ENCODE peak calls at places on chromosomes 5 and 9, in six cellular contexts. H, Z, B, N, C and O are unnamed samples.
A peak's percentile ranks its signal among the peaks of the same experiment; 100 is the strongest.

GRCh38 chr9:12794024-12794799 is 19.4 kb downstream of the LURAP1L start:
- DNase-seq in H (no peak), Z (no peak), B (no peak), N (no peak), C (no peak), O (no peak)

GRCh38 chr5:137289856-137290255 is 209.3 kb downstream of the SPOCK1 start:
- DNase-seq in H (no peak), Z (no peak), B (no peak), N (no peak), C (no peak), O (no peak)

GRCh38 chr5:175472378-175472777 is 6.0 kb upstream of the SFXN1 start:
- DNase-seq in H (no peak), Z (no peak), B (no peak), N (no peak), C (no peak), O (no peak)

GRCh38 chr9:116027096-116027495 is 126.5 kb upstream of the PAPPA start:
- DNase-seq in H (no peak), Z (no peak), B (no peak), N (no peak), C (no peak), O (no peak)

GRCh38 chr5:143882520-143882919 is 70.6 kb downstream of the HMHB1 start:
- DNase-seq in H (no peak), Z (no peak), B (no peak), N (no peak), C (no peak), O (no peak)

GRCh38 chr5:98775962-98776687 is 2.7 kb downstream of the RGMB start:
- DNase-seq in H (no peak), Z (no peak), B (no peak), N (no peak), C (no peak), O (no peak)

GRCh38 chr9:21060919-21061561 is 16.7 kb downstream of the IFNB1 start:
- DNase-seq in H (no peak), Z (no peak), B (no peak), N (no peak), C (no peak), O (no peak)

GRCh38 chr9:77864096-77864889 is 167.3 kb downstream of the GNAQ start:
- DNase-seq in H (no peak), Z (no peak), B (no peak), N (no peak), C (no peak), O (no peak)

GRCh38 chr5:68049053-68049713 is 166.4 kb upstream of the PIK3R1 start:
- DNase-seq in H (no peak), Z (no peak), B (no peak), N (no peak), C (no peak), O (no peak)

GRCh38 chr5:618450-618849 is 6.3 kb downstream of the CEP72 start:
- DNase-seq in H (no peak), Z (no peak), B (no peak), N (no peak), C (peak; percentile 40), O (no peak)

GRCh38 chr5:142621227-142621626 is 64.7 kb downstream of the FGF1 start:
- DNase-seq in H (no peak), Z (no peak), B (no peak), N (no peak), C (no peak), O (no peak)

GRCh38 chr5:132383984-132384383 is 14.5 kb downstream of the SLC22A5 start:
- DNase-seq in H (no peak), Z (no peak), B (no peak), N (no peak), C (no peak), O (no peak)

GRCh38 chr5:9288234-9288633 is 257.6 kb downstream of the SEMA5A start:
- DNase-seq in H (no peak), Z (no peak), B (no peak), N (peak; percentile 43), C (no peak), O (peak; percentile 37)

GRCh38 chr9:70932097-70932496 is 189.3 kb downstream of the TRPM3 start:
- DNase-seq in H (no peak), Z (no peak), B (no peak), N (no peak), C (no peak), O (no peak)

GRCh38 chr5:81638471-81638870 is 112.4 kb downstream of the SSBP2 start:
- DNase-seq in H (no peak), Z (no peak), B (no peak), N (no peak), C (no peak), O (no peak)

GRCh38 chr9:70412678-70413426 is 1.6 kb downstream of the KLF9 start:
- DNase-seq in H (no peak), Z (peak; percentile 90), B (no peak), N (peak; percentile 90), C (peak; percentile 93), O (peak; percentile 96)

GRCh38 chr5:106311230-106311629 is 1359.5 kb downstream of the EFNA5 start:
- DNase-seq in H (no peak), Z (peak; percentile 17), B (no peak), N (no peak), C (no peak), O (peak; percentile 31)

GRCh38 chr5:131622633-131623032 is 12.4 kb downstream of the RAPGEF6 start:
- DNase-seq in H (no peak), Z (no peak), B (no peak), N (no peak), C (no peak), O (no peak)

GRCh38 chr5:1910081-1910760 is 27.5 kb upstream of the IRX4 start:
- DNase-seq in H (no peak), Z (no peak), B (no peak), N (no peak), C (peak; percentile 74), O (no peak)

GRCh38 chr5:119789411-119790117 is 160.2 kb downstream of the FAM170A start:
- DNase-seq in H (no peak), Z (no peak), B (no peak), N (no peak), C (no peak), O (no peak)

GRCh38 chr5:119785057-119785456 is 155.7 kb downstream of the FAM170A start:
- DNase-seq in H (no peak), Z (no peak), B (no peak), N (no peak), C (no peak), O (no peak)
- H3K4me3 ChIP-seq in H (no peak overlapping the region), Z (no peak overlapping the region), B (no peak overlapping the region), N (no peak overlapping the region), C (no peak overlapping the region), O (no peak overlapping the region)

GRCh38 chr5:134438641-134439621 is 27.2 kb upstream of the CDKN2AIPNL start:
- DNase-seq in H (no peak), Z (peak; percentile 83), B (no peak), N (peak; percentile 78), C (peak; percentile 85), O (peak; percentile 82)

GRCh38 chr5:134435525-134435924 is 23.8 kb upstream of the CDKN2AIPNL start:
- DNase-seq in H (no peak), Z (no peak), B (no peak), N (no peak), C (no peak), O (no peak)

GRCh38 chr5:134438268-134438622 is 26.6 kb upstream of the CDKN2AIPNL start:
- DNase-seq in H (no peak), Z (no peak), B (no peak), N (no peak), C (no peak), O (peak; percentile 41)

GRCh38 chr5:134436523-134437339 is 25.1 kb upstream of the CDKN2AIPNL start:
- DNase-seq in H (no peak), Z (no peak), B (peak; percentile 54), N (peak; percentile 62), C (peak; percentile 89), O (peak; percentile 85)

GRCh38 chr5:134437340-134438267 is 25.9 kb upstream of the CDKN2AIPNL start:
- DNase-seq in H (no peak), Z (no peak), B (no peak), N (no peak), C (no peak), O (no peak)
- H3K4me3 ChIP-seq in H (no peak overlapping the region), Z (no peak overlapping the region), B (no peak overlapping the region), N (peak overlapping the region; percentile 43), C (no peak overlapping the region), O (no peak overlapping the region)

GRCh38 chr9:113156880-113157279 is 6.1 kb downstream of the SLC31A2 start:
- DNase-seq in H (no peak), Z (no peak), B (no peak), N (no peak), C (no peak), O (no peak)

GRCh38 chr9:113154936-113155335 is 4.1 kb downstream of the SLC31A2 start:
- DNase-seq in H (no peak), Z (no peak), B (no peak), N (no peak), C (no peak), O (no peak)

GRCh38 chr9:113158446-113158845 is 7.6 kb downstream of the SLC31A2 start:
- DNase-seq in H (no peak), Z (no peak), B (no peak), N (no peak), C (no peak), O (no peak)

GRCh38 chr9:113154471-113154870 is 3.7 kb downstream of the SLC31A2 start:
- DNase-seq in H (no peak), Z (no peak), B (no peak), N (no peak), C (no peak), O (no peak)

DNA sequence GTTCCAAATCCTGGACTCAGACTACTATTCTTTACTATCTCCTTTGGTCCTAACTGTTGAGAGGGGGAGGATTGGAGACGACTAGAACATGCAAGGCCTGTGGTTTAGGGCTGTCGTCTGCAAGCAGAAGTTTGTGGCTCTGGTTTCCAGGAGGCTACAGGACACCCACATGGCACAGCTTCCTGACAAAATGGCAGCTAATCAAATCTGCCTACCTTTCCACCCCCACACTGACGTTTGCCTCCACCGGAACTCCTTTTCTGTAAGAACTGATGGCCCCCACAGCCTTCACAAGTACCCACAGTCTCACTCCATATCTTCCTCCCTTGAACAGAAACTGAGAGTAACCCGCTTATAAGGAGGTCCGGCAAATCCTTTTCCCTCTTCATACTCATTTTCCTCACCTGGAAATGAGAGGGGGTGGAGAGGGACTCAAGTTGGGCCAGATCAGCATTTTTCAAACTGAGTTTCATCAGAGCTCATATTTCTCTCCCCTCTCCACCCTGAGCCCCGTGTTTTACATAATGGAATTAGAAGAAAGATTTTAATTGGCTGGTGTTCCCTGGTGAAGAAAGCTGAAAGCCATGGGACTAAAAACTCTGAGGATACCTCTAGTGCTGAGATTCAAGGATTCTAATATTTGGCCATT is 5.2 kb downstream of the SLC31A2 start:
- DNase-seq in H (no peak), Z (no peak), B (peak; percentile 27), N (no peak), C (no peak), O (no peak)
- H3K4me3 ChIP-seq in H (no peak overlapping the region), Z (no peak overlapping the region), B (no peak overlapping the region), N (no peak overlapping the region), C (no peak overlapping the region), O (no peak overlapping the region)

GRCh38 chr5:141431286-141431685 is 979 bp downstream of the PCDHGA12 start:
- DNase-seq in H (no peak), Z (no peak), B (no peak), N (no peak), C (no peak), O (peak; percentile 67)
- H3K4me3 ChIP-seq in H (no peak overlapping the region), Z (no peak overlapping the region), B (no peak overlapping the region), N (peak overlapping the region; percentile 58), C (peak overlapping the region; percentile 38), O (peak overlapping the region; percentile 1)